ENCODE peak calls at places on chromosome 19, in six cellular contexts. J, H, M, T, Y and N are unnamed samples.

GRCh38 chr19:1220452-1221037 is 15.0 kb downstream of the STK11 start:
- DNase-seq in J (no peak), M (no peak), T (no peak), Y (no peak), H (no peak), N (no peak)

GRCh38 chr19:14091885-14092462 is 1.4 kb upstream of the SAMD1 start:
- DNase-seq in M (peak; percentile 21), T (no peak), J (no peak), Y (no peak), H (no peak), N (peak; percentile 21)

GRCh38 chr19:15464394-15465385 is at the start of gene RASAL3:
- DNase-seq in T (no peak), H (peak; percentile 59), M (no peak), Y (no peak), J (no peak), N (no peak)

GRCh38 chr19:38644719-38645118 is 2.7 kb upstream of the ACTN4 start:
- DNase-seq in J (no peak), T (no peak), H (peak; percentile 62), M (no peak), Y (no peak), N (no peak)

GRCh38 chr19:15199652-15200574 is 882 bp downstream of the NOTCH3 start:
- DNase-seq in T (peak; percentile 47), J (peak; percentile 16), Y (peak; percentile 31), M (peak; percentile 83), H (peak; percentile 81), N (peak; percentile 53)

GRCh38 chr19:30323904-30324303 is 48.3 kb upstream of the ZNF536 start:
- DNase-seq in H (no peak), J (no peak), T (no peak), M (no peak), Y (no peak), N (no peak)

GRCh38 chr19:58554494-58555368 is at the start of gene CHMP2A:
- DNase-seq in J (peak; percentile 95), Y (peak; percentile 98), M (peak; percentile 97), H (peak; percentile 99), T (peak; percentile 88), N (peak; percentile 97)

GRCh38 chr19:29413435-29413834 is 112.4 kb upstream of the VSTM2B start:
- DNase-seq in J (no peak), M (no peak), H (no peak), T (no peak), Y (no peak), N (no peak)

GRCh38 chr19:1873524-1874473 is 10.4 kb upstream of the KLF16 start:
- DNase-seq in Y (peak; percentile 93), H (peak; percentile 30), T (no peak), J (no peak), M (no peak), N (no peak)

GRCh38 chr19:3683405-3683865 is 16.8 kb downstream of the PIP5K1C start:
- DNase-seq in M (no peak), J (no peak), Y (peak; percentile 96), H (peak; percentile 92), T (peak; percentile 79), N (peak; percentile 90)

GRCh38 chr19:51691122-51692064 is 1.7 kb upstream of the SPACA6 start:
- DNase-seq in Y (no peak), H (no peak), T (no peak), J (peak; percentile 65), M (no peak), N (peak; percentile 67)

GRCh38 chr19:418761-419632 is 10.1 kb upstream of the C2CD4C start:
- DNase-seq in H (no peak), M (no peak), Y (no peak), T (no peak), J (no peak), N (no peak)

GRCh38 chr19:48618916-48619691 is at the start of the genes RPL18 and SPHK2:
- DNase-seq in Y (peak; percentile 99), T (peak; percentile 98), M (peak; percentile 99), H (peak; percentile 99), J (peak; percentile 100), N (peak; percentile 100)

GRCh38 chr19:28984315-28984714 is 228.6 kb downstream of the UQCRFS1 start:
- DNase-seq in T (no peak), H (no peak), Y (no peak), M (no peak), J (no peak), N (no peak)

GRCh38 chr19:28128341-28128740 is 1084.6 kb downstream of the UQCRFS1 start:
- DNase-seq in H (no peak), T (no peak), J (no peak), Y (no peak), M (no peak), N (no peak)

GRCh38 chr19:2811221-2811722 is 8.4 kb upstream of the ZNF554 start:
- DNase-seq in H (no peak), T (no peak), J (no peak), Y (no peak), M (no peak), N (no peak)

GRCh38 chr19:1417681-1418493 is 10.5 kb downstream of the DAZAP1 start:
- DNase-seq in J (no peak), T (no peak), Y (no peak), M (no peak), H (no peak), N (no peak)

GRCh38 chr19:49560358-49560900 is 19.9 kb downstream of the NOSIP start:
- DNase-seq in Y (no peak), J (no peak), H (peak; percentile 60), T (no peak), M (no peak), N (no peak)

GRCh38 chr19:49333426-49334288 is 1.5 kb upstream of the CD37 start:
- DNase-seq in Y (no peak), J (peak; percentile 40), M (no peak), H (peak; percentile 27), T (no peak), N (peak; percentile 35)

GRCh38 chr19:20171285-20171684 is 4.3 kb downstream of the ZNF486 start:
- DNase-seq in M (no peak), H (no peak), J (no peak), Y (peak; percentile 28), T (no peak), N (no peak)

DNA sequence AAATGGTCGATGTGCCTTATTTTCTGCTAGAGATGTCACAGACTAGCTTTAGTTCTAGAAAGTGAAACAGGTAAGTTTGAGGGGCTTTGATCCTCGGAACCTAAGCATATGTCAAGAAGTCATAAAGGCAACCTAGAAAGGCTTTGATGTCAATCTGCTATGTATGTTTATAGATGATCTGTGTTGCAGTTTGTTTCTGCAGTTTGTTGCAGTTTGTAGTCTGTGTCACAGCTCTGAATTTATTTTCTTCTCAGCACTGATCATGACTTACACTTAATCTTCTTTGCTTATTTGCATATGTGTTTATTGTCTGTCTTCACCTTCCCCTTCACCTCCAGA is 5.9 kb downstream of the LSM14A start:
- DNase-seq in Y (no peak), J (no peak), T (no peak), H (no peak), M (no peak), N (no peak)
- H4K91ac ChIP-seq in Y (no peak overlapping the region), J (no peak overlapping the region), T (no peak overlapping the region), H (no peak overlapping the region), M (no peak overlapping the region), N (no peak overlapping the region)

GRCh38 chr19:47419037-47419783 is at the start of gene MEIS3:
- DNase-seq in M (no peak), T (no peak), H (no peak), J (no peak), Y (no peak), N (no peak)
- H4K91ac ChIP-seq in M (peak within 1 kb of the TSS; percentile 69), T (no peak within 1 kb of the TSS), H (no peak within 1 kb of the TSS), J (peak within 1 kb of the TSS; percentile 26), Y (no peak within 1 kb of the TSS), N (peak within 1 kb of the TSS; percentile 82)

GRCh38 chr19:13033819-13034611 is 38.7 kb downstream of the NFIX start:
- DNase-seq in J (peak; percentile 45), M (no peak), T (no peak), H (peak; percentile 79), Y (peak; percentile 40), N (peak; percentile 43)
- H4K91ac ChIP-seq in J (peak overlapping the region; percentile 19), M (no peak overlapping the region), T (no peak overlapping the region), H (no peak overlapping the region), Y (no peak overlapping the region), N (no peak overlapping the region)

GRCh38 chr19:42038675-42039074 is 31.3 kb downstream of the GRIK5 start:
- DNase-seq in H (no peak), T (no peak), J (no peak), M (no peak), Y (no peak), N (no peak)
- H4K91ac ChIP-seq in H (no peak overlapping the region), T (no peak overlapping the region), J (no peak overlapping the region), M (no peak overlapping the region), Y (no peak overlapping the region), N (no peak overlapping the region)

GRCh38 chr19:18996796-18997394 is 36.4 kb downstream of the SUGP2 start:
- DNase-seq in Y (no peak), J (no peak), H (no peak), T (no peak), M (no peak), N (no peak)

GRCh38 chr19:18999016-18999758 is 34.1 kb downstream of the SUGP2 start:
- DNase-seq in H (no peak), J (peak; percentile 58), Y (no peak), T (no peak), M (no peak), N (no peak)

GRCh38 chr19:18999896-19000620 is 33.3 kb downstream of the SUGP2 start:
- DNase-seq in M (no peak), H (no peak), T (no peak), J (peak; percentile 10), Y (no peak), N (peak; percentile 15)

GRCh38 chr19:18996351-18996750 is 37.0 kb downstream of the SUGP2 start:
- DNase-seq in H (no peak), M (no peak), Y (no peak), J (no peak), T (no peak), N (no peak)

GRCh38 chr19:18998276-18998675 is 35.0 kb downstream of the SUGP2 start:
- DNase-seq in T (no peak), J (no peak), M (no peak), H (no peak), Y (no peak), N (no peak)
- H4K91ac ChIP-seq in T (no peak overlapping the region), J (no peak overlapping the region), M (no peak overlapping the region), H (no peak overlapping the region), Y (no peak overlapping the region), N (no peak overlapping the region)

DNA sequence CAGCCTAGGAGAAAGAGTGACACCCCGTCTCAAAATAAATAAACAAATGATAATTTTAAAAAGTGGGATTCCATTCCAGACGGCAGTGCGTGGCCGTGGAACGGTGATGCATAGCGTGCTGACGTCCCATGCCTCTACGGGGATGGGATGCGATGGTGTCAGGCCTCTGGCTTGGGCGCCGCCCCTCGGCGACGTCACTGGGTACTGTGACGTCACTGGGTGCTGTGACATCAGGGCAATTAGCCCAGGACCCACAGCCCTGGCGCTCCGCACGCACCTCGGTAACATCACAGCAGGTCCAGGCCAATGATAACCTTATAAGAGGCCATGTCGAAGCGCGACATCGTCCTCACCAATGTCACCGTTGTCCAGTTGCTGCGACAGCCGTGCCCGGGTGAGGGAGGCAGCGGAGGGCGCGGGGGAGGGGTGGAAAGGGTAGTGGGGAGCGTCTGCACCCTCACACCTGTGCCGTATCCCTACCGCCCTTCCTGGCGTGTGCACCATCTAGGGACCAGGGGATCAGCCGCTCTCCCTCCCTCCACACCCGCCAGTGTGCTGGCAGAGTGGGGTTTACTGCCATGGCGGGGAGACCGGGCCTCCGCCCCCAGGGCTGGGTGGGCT is at the start of gene GAPDHS:
- DNase-seq in J (peak; percentile 43), T (no peak), M (no peak), H (no peak), Y (peak; percentile 10), N (no peak)
- H4K91ac ChIP-seq in J (no peak within 1 kb of the TSS), T (no peak within 1 kb of the TSS), M (peak within 1 kb of the TSS; percentile 58), H (no peak within 1 kb of the TSS), Y (no peak within 1 kb of the TSS), N (no peak within 1 kb of the TSS)